ENCODE peak calls at places on chromosomes 1 and 21, in eight cellular contexts. V, B, G, U, W, S, A and D are unnamed samples.
A peak's percentile ranks its signal among the peaks of the same experiment; 100 is the strongest.

GRCh38 chr1:231829332-231829731 is 202.7 kb downstream of the DISC1 start:
- DNase-seq in W (no peak), S (no peak), G (no peak), V (no peak), U (no peak), A (no peak), B (no peak), D (no peak)

GRCh38 chr1:235415008-235415904 is 48.0 kb downstream of the TBCE start:
- DNase-seq in A (peak; percentile 55), S (peak; percentile 77), W (peak; percentile 48), V (peak; percentile 48), U (peak; percentile 59), G (peak; percentile 45), B (peak; percentile 81), D (peak; percentile 36)

GRCh38 chr1:217138173-217138838 is 415.1 kb upstream of the ESRRG start:
- DNase-seq in S (peak; percentile 24), G (no peak), V (no peak), B (no peak), W (no peak), A (no peak), U (no peak), D (no peak)

GRCh38 chr1:112744019-112744578 is 29.0 kb upstream of the PPM1J start:
- DNase-seq in S (peak; percentile 77), A (no peak), W (no peak), B (peak; percentile 36), G (no peak), V (no peak), U (no peak), D (no peak)

GRCh38 chr1:178581351-178581951 is 68.5 kb downstream of the TEX35 start:
- DNase-seq in B (no peak), V (no peak), A (no peak), U (no peak), G (no peak), S (no peak), W (no peak), D (no peak)

GRCh38 chr1:88741413-88741812 is 57.3 kb downstream of the PKN2 start:
- DNase-seq in B (peak; percentile 17), U (no peak), V (no peak), S (no peak), A (no peak), G (no peak), W (no peak), D (no peak)

GRCh38 chr1:94783342-94784264 is 36.6 kb upstream of the SLC44A3 start:
- DNase-seq in V (no peak), S (peak; percentile 75), W (no peak), A (no peak), U (no peak), G (no peak), B (peak; percentile 71), D (no peak)

GRCh38 chr21:45388011-45388521 is 16.9 kb upstream of the COL18A1 start:
- DNase-seq in V (no peak), S (no peak), G (no peak), B (no peak), W (no peak), A (no peak), U (no peak), D (no peak)

GRCh38 chr1:17404034-17404671 is 32.2 kb downstream of the PADI6 start:
- DNase-seq in V (no peak), B (no peak), A (no peak), G (no peak), S (no peak), U (no peak), W (no peak), D (no peak)

GRCh38 chr1:208604295-208604694 is 360.1 kb upstream of the PLXNA2 start:
- DNase-seq in G (no peak), S (no peak), U (no peak), W (no peak), B (peak; percentile 76), V (no peak), A (no peak), D (no peak)

GRCh38 chr1:65001238-65001792 is 35.0 kb upstream of the JAK1 start:
- DNase-seq in V (peak; percentile 74), B (peak; percentile 81), G (peak; percentile 38), S (peak; percentile 76), U (no peak), A (peak; percentile 62), W (no peak), D (no peak)

GRCh38 chr1:155973723-155974122 is 4.6 kb downstream of the ARHGEF2 start:
- DNase-seq in W (no peak), B (no peak), V (no peak), G (no peak), S (no peak), U (no peak), A (no peak), D (no peak)

GRCh38 chr1:220430059-220430458 is 97.9 kb upstream of the MARK1 start:
- DNase-seq in U (no peak), G (no peak), A (no peak), B (no peak), S (no peak), W (no peak), V (no peak), D (no peak)

GRCh38 chr1:4379451-4380175 is 274.8 kb upstream of the AJAP1 start:
- DNase-seq in A (no peak), W (no peak), B (no peak), G (no peak), V (no peak), S (no peak), U (no peak), D (no peak)

GRCh38 chr21:45817345-45817744 is 164.2 kb upstream of the COL6A1 start:
- DNase-seq in U (no peak), A (no peak), B (no peak), G (no peak), V (no peak), W (no peak), S (no peak), D (no peak)